ENCODE peak calls at places on chromosomes 4 and X, in nine cellular contexts. W is HT1080, N is mesothelial cell of epicardium, D is choroid plexus epithelial cell, G is left lung, U is pons, X is NCI-H510A, M is A172, E is heart right ventricle. V is an unnamed sample.

GRCh38 chr4:110064295-110064694 is 134.1 kb downstream of the ELOVL6 start:
- DNase-seq in U (no peak), G (no peak), W (no peak), E (no peak), N (no peak), M (no peak), X (no peak), D (peak), V (no peak)

GRCh38 chr4:94244087-94244828 is 36.6 kb downstream of the SMARCAD1 start:
- DNase-seq in X (no peak), D (peak), E (no peak), W (no peak), G (no peak), N (no peak), U (no peak), M (no peak), V (no peak)

GRCh38 chrX:47751670-47752069 is 85.0 kb upstream of the ZNF81 start:
- DNase-seq in X (no peak), W (peak), G (peak), D (peak), N (no peak), M (peak), U (no peak), E (peak), V (no peak)

GRCh38 chrX:108397627-108398392 is 40.4 kb downstream of the COL4A6 start:
- DNase-seq in G (no peak), M (peak), E (no peak), W (peak), N (no peak), U (no peak), D (no peak), X (no peak), V (no peak)

GRCh38 chr4:140756292-140757219 is at the start of gene TBC1D9:
- DNase-seq in M (peak), N (peak), E (peak), X (peak), D (peak), U (peak), W (peak), G (peak), V (peak)

GRCh38 chrX:41100200-41100599 is 15.0 kb downstream of the USP9X start:
- DNase-seq in N (no peak), D (no peak), U (no peak), G (no peak), W (no peak), M (no peak), X (no peak), E (no peak), V (no peak)

GRCh38 chrX:2645563-2645962 is 45.5 kb upstream of the CD99 start:
- DNase-seq in M (no peak), N (no peak), G (no peak), E (no peak), D (no peak), W (no peak), U (no peak), X (no peak), V (no peak)

GRCh38 chr4:15457401-15458201 is 12.1 kb upstream of the CC2D2A start:
- DNase-seq in N (no peak), U (peak), D (peak), G (no peak), E (no peak), X (no peak), W (peak), M (peak), V (no peak)

GRCh38 chrX:155188786-155189185 is 27.5 kb upstream of the VBP1 start:
- DNase-seq in E (no peak), X (no peak), W (peak), M (no peak), G (no peak), N (no peak), D (no peak), U (peak), V (no peak)

GRCh38 chrX:133674726-133675470 is 259.6 kb upstream of the GPC4 start:
- DNase-seq in M (no peak), N (no peak), E (no peak), W (peak), D (no peak), U (peak), G (no peak), X (no peak), V (no peak)

GRCh38 chr4:60744767-60745166 is 455.4 kb upstream of the ADGRL3 start:
- DNase-seq in W (peak), N (no peak), U (no peak), D (peak), M (no peak), E (no peak), G (no peak), X (no peak), V (no peak)

GRCh38 chr4:4720671-4721070 is 138.8 kb upstream of the MSX1 start:
- DNase-seq in M (no peak), U (no peak), W (no peak), E (no peak), N (no peak), G (no peak), D (no peak), X (peak), V (no peak)

GRCh38 chr4:169048867-169049266 is 38.8 kb upstream of the CBR4 start:
- DNase-seq in W (no peak), G (no peak), N (no peak), E (no peak), U (no peak), D (no peak), X (no peak), M (no peak), V (no peak)

GRCh38 chr4:8202108-8202507 is 3.0 kb downstream of the SH3TC1 start:
- DNase-seq in G (peak), D (no peak), N (no peak), U (no peak), X (no peak), E (no peak), M (no peak), W (no peak), V (no peak)

GRCh38 chr4:159791334-159791733 is 688.5 kb downstream of the RAPGEF2 start:
- DNase-seq in M (no peak), E (no peak), N (no peak), D (no peak), W (no peak), G (no peak), U (no peak), X (no peak), V (no peak)

GRCh38 chr4:86685401-86685800 is 91.3 kb downstream of the PTPN13 start:
- DNase-seq in N (no peak), D (peak), U (no peak), M (no peak), W (no peak), G (no peak), E (no peak), X (no peak), V (no peak)

GRCh38 chr4:55458164-55458563 is 62.4 kb downstream of the TMEM165 start:
- DNase-seq in U (no peak), M (peak), W (peak), D (peak), G (no peak), X (no peak), N (no peak), E (no peak), V (no peak)

GRCh38 chrX:13899607-13900006 is 82.7 kb upstream of the GPM6B start:
- DNase-seq in M (peak), U (no peak), W (peak), E (no peak), G (no peak), D (peak), N (no peak), X (no peak), V (no peak)

GRCh38 chrX:135974279-135974856 is 580 bp upstream of the MMGT1 start:
- DNase-seq in W (no peak), D (peak), G (peak), X (peak), E (peak), M (peak), N (peak), U (peak), V (peak)

GRCh38 chr4:5685296-5685695 is 23.1 kb downstream of the EVC2 start:
- DNase-seq in X (no peak), N (no peak), D (no peak), W (no peak), E (no peak), M (no peak), G (no peak), U (no peak), V (no peak)

GRCh38 chr4:24471623-24472510 is 112.5 kb downstream of the DHX15 start:
- DNase-seq in D (no peak), X (no peak), M (no peak), N (no peak), W (no peak), G (peak), U (no peak), E (peak), V (no peak)

GRCh38 chr4:139865537-139865936 is 199.9 kb downstream of the MGST2 start:
- DNase-seq in E (no peak), M (no peak), U (no peak), W (no peak), N (no peak), G (no peak), X (no peak), D (no peak), V (no peak)

GRCh38 chr4:142781114-142781513 is 65.0 kb downstream of the INPP4B start:
- DNase-seq in M (no peak), G (no peak), E (no peak), X (no peak), D (no peak), U (no peak), W (peak), N (no peak), V (no peak)

GRCh38 chrX:16114640-16115039 is 8.7 kb upstream of the GRPR start:
- DNase-seq in E (no peak), X (no peak), G (no peak), U (no peak), W (peak), N (no peak), D (peak), M (peak), V (no peak)

GRCh38 chr4:54626113-54626512 is 31.6 kb upstream of the KIT start:
- DNase-seq in E (no peak), U (peak), D (no peak), W (no peak), G (no peak), X (no peak), N (no peak), M (no peak), V (no peak)

GRCh38 chrX:43861750-43862149 is 20.5 kb downstream of the MAOB start:
- DNase-seq in X (no peak), M (no peak), G (no peak), W (no peak), N (no peak), D (no peak), E (no peak), U (no peak), V (no peak)

GRCh38 chrX:54481751-54482150 is 14.3 kb downstream of the FGD1 start:
- DNase-seq in M (no peak), N (no peak), W (no peak), U (no peak), G (no peak), E (no peak), D (peak), X (no peak), V (no peak)

GRCh38 chr4:78460368-78460767 is 91.2 kb upstream of the ANXA3 start:
- DNase-seq in E (no peak), D (no peak), W (no peak), G (no peak), U (no peak), M (no peak), N (no peak), X (no peak), V (no peak)

GRCh38 chr4:7507381-7507780 is 72.7 kb upstream of the PSAPL1 start:
- DNase-seq in N (no peak), U (no peak), M (no peak), X (no peak), D (no peak), G (peak), W (no peak), E (no peak), V (no peak)

GRCh38 chr4:1419708-1420107 is 13.5 kb upstream of the NKX1-1 start:
- DNase-seq in N (no peak), G (peak), M (no peak), E (no peak), U (no peak), D (no peak), X (no peak), W (no peak), V (no peak)

GRCh38 chr4:145195167-145195952 is 15.0 kb upstream of the OTUD4 start:
- DNase-seq in D (no peak), W (no peak), N (no peak), U (no peak), E (no peak), X (no peak), M (peak), G (no peak), V (no peak)

GRCh38 chr4:125688841-125689240 is 374.1 kb downstream of the FAT4 start:
- DNase-seq in X (no peak), E (no peak), G (no peak), U (no peak), W (no peak), N (no peak), D (no peak), M (no peak), V (no peak)

GRCh38 chr4:84956014-84956413 is 10.5 kb downstream of the WDFY3 start:
- DNase-seq in N (no peak), W (no peak), E (no peak), G (no peak), M (no peak), D (no peak), X (peak), U (no peak), V (no peak)

GRCh38 chr4:80454040-80454439 is 118.5 kb downstream of the CFAP299 start:
- DNase-seq in X (no peak), D (no peak), U (no peak), G (no peak), W (peak), E (no peak), M (no peak), N (no peak), V (no peak)

V was measured in pulmonary artery endothelial cell.